ENCODE peak calls at places on chromosomes 13 and 19, in seven cellular contexts. R is osteoblast, W is mammary epithelial cell, T is caudate nucleus, Z is endodermal cell, K is non-pigmented ciliary epithelial cell, O is BJ. N is an unnamed sample.

GRCh38 chr19:10976200-10976892 is 15.5 kb downstream of the SMARCA4 start:
- DNase-seq in R (peak), W (no peak), T (no peak), Z (no peak), K (no peak), O (no peak), N (no peak)

GRCh38 chr19:46478356-46478986 is 7.1 kb upstream of the PNMA8A start:
- DNase-seq in R (peak), W (peak), T (peak), Z (peak), K (no peak), O (no peak), N (no peak)

GRCh38 chr13:51626749-51627148 is 42.5 kb downstream of the WDFY2 start:
- DNase-seq in R (no peak), W (peak), T (no peak), Z (no peak), K (no peak), O (no peak), N (no peak)

GRCh38 chr19:51043497-51043896 is 8.7 kb upstream of the KLK12 start:
- DNase-seq in R (peak), W (no peak), T (no peak), Z (no peak), K (no peak), O (no peak), N (no peak)

GRCh38 chr13:31172001-31172400 is 10.3 kb upstream of the HSPH1 start:
- DNase-seq in R (no peak), W (peak), T (no peak), Z (no peak), K (peak), O (no peak), N (no peak)

GRCh38 chr13:32009362-32009761 is 22.2 kb upstream of the FRY start:
- DNase-seq in R (no peak), W (no peak), T (no peak), Z (no peak), K (no peak), O (no peak), N (no peak)

GRCh38 chr19:55563261-55563690 is 17.4 kb downstream of the ZNF579 start:
- DNase-seq in R (peak), W (no peak), T (no peak), Z (no peak), K (no peak), O (no peak), N (no peak)

GRCh38 chr19:29512748-29513147 is 13.0 kb upstream of the VSTM2B start:
- DNase-seq in R (peak), W (no peak), T (no peak), Z (no peak), K (no peak), O (no peak), N (no peak)

GRCh38 chr13:57557979-57558529 is 73.5 kb upstream of the PCDH17 start:
- DNase-seq in R (no peak), W (no peak), T (no peak), Z (no peak), K (no peak), O (no peak), N (no peak)

GRCh38 chr19:57941593-57941992 is 5.9 kb downstream of the ZNF256 start:
- DNase-seq in R (no peak), W (no peak), T (no peak), Z (no peak), K (no peak), O (no peak), N (no peak)

GRCh38 chr13:39552233-39552632 is 50.8 kb downstream of the LHFPL6 start:
- DNase-seq in R (no peak), W (no peak), T (no peak), Z (no peak), K (no peak), O (no peak), N (no peak)

GRCh38 chr13:43356566-43356965 is 333.2 kb downstream of the DNAJC15 start:
- DNase-seq in R (no peak), W (peak), T (no peak), Z (no peak), K (no peak), O (no peak), N (no peak)

GRCh38 chr13:74114641-74115040 is 19.6 kb downstream of the KLF12 start:
- DNase-seq in R (no peak), W (no peak), T (no peak), Z (no peak), K (no peak), O (no peak), N (no peak)

GRCh38 chr19:6588508-6589345 is 2.2 kb downstream of the CD70 start:
- DNase-seq in R (peak), W (no peak), T (no peak), Z (no peak), K (no peak), O (no peak), N (peak)

GRCh38 chr13:80132741-80133601 is 208.0 kb downstream of the SPRY2 start:
- DNase-seq in R (peak), W (peak), T (peak), Z (peak), K (no peak), O (no peak), N (no peak)

GRCh38 chr13:31096624-31097302 is 64.9 kb downstream of the HSPH1 start:
- DNase-seq in R (peak), W (peak), T (no peak), Z (peak), K (no peak), O (no peak), N (no peak)

GRCh38 chr19:17766543-17767131 is 15.4 kb downstream of the FCHO1 start:
- DNase-seq in R (peak), W (peak), T (peak), Z (peak), K (peak), O (no peak), N (no peak)

GRCh38 chr13:98599502-98600328 is 22.8 kb upstream of the STK24 start:
- DNase-seq in R (no peak), W (no peak), T (no peak), Z (peak), K (no peak), O (no peak), N (no peak)

GRCh38 chr19:35513231-35513974 is at the start of gene DMKN:
- DNase-seq in R (peak), W (peak), T (peak), Z (peak), K (no peak), O (no peak), N (no peak)

GRCh38 chr13:35855531-35856019 is 275.6 kb downstream of the DCLK1 start:
- DNase-seq in R (no peak), W (peak), T (peak), Z (peak), K (no peak), O (no peak), N (no peak)

GRCh38 chr13:71968025-71968424 is 101.0 kb upstream of the DACH1 start:
- DNase-seq in R (no peak), W (no peak), T (no peak), Z (peak), K (peak), O (no peak), N (no peak)

GRCh38 chr19:2627319-2627829 is 75.1 kb downstream of the GNG7 start:
- DNase-seq in R (peak), W (peak), T (peak), Z (no peak), K (peak), O (peak), N (peak)

GRCh38 chr19:42235181-42235580 is 7.2 kb downstream of the GSK3A start:
- DNase-seq in R (peak), W (no peak), T (peak), Z (no peak), K (no peak), O (no peak), N (no peak)

GRCh38 chr13:108227651-108228272 is 9.6 kb downstream of the ABHD13 start:
- DNase-seq in R (no peak), W (peak), T (no peak), Z (no peak), K (no peak), O (no peak), N (no peak)

GRCh38 chr13:35771898-35772297 is 295.4 kb upstream of the MAB21L1 start:
- DNase-seq in R (peak), W (peak), T (no peak), Z (no peak), K (peak), O (peak), N (no peak)

GRCh38 chr13:36282818-36283432 is 14.7 kb downstream of the CCDC169 start:
- DNase-seq in R (peak), W (peak), T (no peak), Z (no peak), K (no peak), O (no peak), N (no peak)

GRCh38 chr19:56105090-56105701 is 15.9 kb downstream of the ZNF787 start:
- DNase-seq in R (peak), W (peak), T (peak), Z (peak), K (no peak), O (no peak), N (peak)

GRCh38 chr13:37747071-37747612 is 122.4 kb downstream of the TRPC4 start:
- DNase-seq in R (peak), W (peak), T (no peak), Z (no peak), K (peak), O (peak), N (no peak)

GRCh38 chr19:21430674-21431073 is 33.7 kb downstream of the ZNF493 start:
- DNase-seq in R (no peak), W (no peak), T (no peak), Z (no peak), K (no peak), O (no peak), N (no peak)

GRCh38 chr13:99033814-99034213 is 56.0 kb upstream of the DOCK9 start:
- DNase-seq in R (peak), W (peak), T (no peak), Z (no peak), K (no peak), O (no peak), N (no peak)

GRCh38 chr19:7527516-7528191 is 5.2 kb downstream of the MCOLN1 start:
- DNase-seq in R (no peak), W (no peak), T (peak), Z (no peak), K (no peak), O (no peak), N (no peak)

GRCh38 chr19:989381-990081 is 5.4 kb downstream of the WDR18 start:
- DNase-seq in R (no peak), W (no peak), T (no peak), Z (peak), K (no peak), O (no peak), N (no peak)

N was measured in stimulated activated naive CD4-positive, alpha-beta T cell treated with Interleukin-2 at 50 U/mL for 16 hours.